ENCODE peak calls at places on chromosomes 11 and 22, in ten cellular contexts. One of them, this sample, is unnamed.

GRCh38 chr11:61890536-61891330 is 612 bp downstream of the FADS3 start:
- DNase-seq in cardiac fibroblast: peak
- DNase-seq in cardiac muscle cell: peak
- DNase-seq in left lung: peak
- DNase-seq in fibroblast of pulmonary artery: peak
- DNase-seq in brain microvascular endothelial cell: peak
- DNase-seq in PC-3: peak
- DNase-seq in tibial artery: peak
- DNase-seq in astrocyte of the spinal cord: peak
- DNase-seq in transverse colon: peak
- DNase-seq in this sample: no peak

GRCh38 chr11:70159612-70160570 is 43.2 kb upstream of the FADD start:
- DNase-seq in cardiac fibroblast: no peak
- DNase-seq in cardiac muscle cell: no peak
- DNase-seq in left lung: peak
- DNase-seq in fibroblast of pulmonary artery: peak
- DNase-seq in brain microvascular endothelial cell: no peak
- DNase-seq in PC-3: peak
- DNase-seq in tibial artery: peak
- DNase-seq in astrocyte of the spinal cord: peak
- DNase-seq in transverse colon: peak
- DNase-seq in this sample: no peak

GRCh38 chr22:24161485-24161884 is 19.8 kb upstream of the SUSD2 start:
- DNase-seq in cardiac fibroblast: no peak
- DNase-seq in cardiac muscle cell: no peak
- DNase-seq in left lung: no peak
- DNase-seq in fibroblast of pulmonary artery: no peak
- DNase-seq in brain microvascular endothelial cell: no peak
- DNase-seq in PC-3: no peak
- DNase-seq in tibial artery: no peak
- DNase-seq in astrocyte of the spinal cord: no peak
- DNase-seq in transverse colon: no peak
- DNase-seq in this sample: no peak

GRCh38 chr22:43320943-43321900 is 21.9 kb downstream of the SCUBE1 start:
- DNase-seq in cardiac fibroblast: no peak
- DNase-seq in cardiac muscle cell: no peak
- DNase-seq in left lung: no peak
- DNase-seq in fibroblast of pulmonary artery: no peak
- DNase-seq in brain microvascular endothelial cell: no peak
- DNase-seq in PC-3: no peak
- DNase-seq in tibial artery: no peak
- DNase-seq in astrocyte of the spinal cord: no peak
- DNase-seq in transverse colon: no peak
- DNase-seq in this sample: no peak

GRCh38 chr11:134583397-134583990 is 171.5 kb upstream of the B3GAT1 start:
- DNase-seq in cardiac fibroblast: no peak
- DNase-seq in cardiac muscle cell: no peak
- DNase-seq in left lung: peak
- DNase-seq in fibroblast of pulmonary artery: no peak
- DNase-seq in brain microvascular endothelial cell: no peak
- DNase-seq in PC-3: no peak
- DNase-seq in tibial artery: no peak
- DNase-seq in astrocyte of the spinal cord: no peak
- DNase-seq in transverse colon: no peak
- DNase-seq in this sample: no peak

GRCh38 chr11:61119571-61119970 is 17.3 kb downstream of the CD5 start:
- DNase-seq in cardiac fibroblast: no peak
- DNase-seq in cardiac muscle cell: no peak
- DNase-seq in left lung: no peak
- DNase-seq in fibroblast of pulmonary artery: no peak
- DNase-seq in brain microvascular endothelial cell: no peak
- DNase-seq in PC-3: no peak
- DNase-seq in tibial artery: no peak
- DNase-seq in astrocyte of the spinal cord: no peak
- DNase-seq in transverse colon: no peak
- DNase-seq in this sample: no peak

GRCh38 chr11:92311616-92312449 is 87.2 kb downstream of the FAT3 start:
- DNase-seq in cardiac fibroblast: peak
- DNase-seq in cardiac muscle cell: no peak
- DNase-seq in left lung: no peak
- DNase-seq in fibroblast of pulmonary artery: peak
- DNase-seq in brain microvascular endothelial cell: no peak
- DNase-seq in PC-3: peak
- DNase-seq in tibial artery: no peak
- DNase-seq in astrocyte of the spinal cord: no peak
- DNase-seq in transverse colon: no peak
- DNase-seq in this sample: no peak

GRCh38 chr11:65852508-65853248 is 5.3 kb downstream of the CFL1 start:
- DNase-seq in cardiac fibroblast: no peak
- DNase-seq in cardiac muscle cell: no peak
- DNase-seq in left lung: no peak
- DNase-seq in fibroblast of pulmonary artery: no peak
- DNase-seq in brain microvascular endothelial cell: no peak
- DNase-seq in PC-3: no peak
- DNase-seq in tibial artery: no peak
- DNase-seq in astrocyte of the spinal cord: no peak
- DNase-seq in transverse colon: peak
- DNase-seq in this sample: no peak

GRCh38 chr11:11963842-11964773 is 44.3 kb downstream of the DKK3 start:
- DNase-seq in cardiac fibroblast: no peak
- DNase-seq in cardiac muscle cell: no peak
- DNase-seq in left lung: no peak
- DNase-seq in fibroblast of pulmonary artery: no peak
- DNase-seq in brain microvascular endothelial cell: no peak
- DNase-seq in PC-3: no peak
- DNase-seq in tibial artery: no peak
- DNase-seq in astrocyte of the spinal cord: no peak
- DNase-seq in transverse colon: no peak
- DNase-seq in this sample: no peak

GRCh38 chr22:35589071-35589735 is 27.9 kb downstream of the MB start:
- DNase-seq in cardiac fibroblast: peak
- DNase-seq in cardiac muscle cell: no peak
- DNase-seq in left lung: peak
- DNase-seq in fibroblast of pulmonary artery: peak
- DNase-seq in brain microvascular endothelial cell: peak
- DNase-seq in PC-3: peak
- DNase-seq in tibial artery: peak
- DNase-seq in astrocyte of the spinal cord: peak
- DNase-seq in transverse colon: peak
- DNase-seq in this sample: peak

GRCh38 chr22:44384981-44385610 is 72.3 kb upstream of the SHISAL1 start:
- DNase-seq in cardiac fibroblast: no peak
- DNase-seq in cardiac muscle cell: no peak
- DNase-seq in left lung: no peak
- DNase-seq in fibroblast of pulmonary artery: no peak
- DNase-seq in brain microvascular endothelial cell: no peak
- DNase-seq in PC-3: no peak
- DNase-seq in tibial artery: no peak
- DNase-seq in astrocyte of the spinal cord: no peak
- DNase-seq in transverse colon: no peak
- DNase-seq in this sample: no peak

GRCh38 chr11:14768789-14769188 is 123.2 kb downstream of the CYP2R1 start:
- DNase-seq in cardiac fibroblast: no peak
- DNase-seq in cardiac muscle cell: no peak
- DNase-seq in left lung: no peak
- DNase-seq in fibroblast of pulmonary artery: no peak
- DNase-seq in brain microvascular endothelial cell: no peak
- DNase-seq in PC-3: no peak
- DNase-seq in tibial artery: no peak
- DNase-seq in astrocyte of the spinal cord: no peak
- DNase-seq in transverse colon: no peak
- DNase-seq in this sample: no peak

GRCh38 chr11:14775897-14776296 is 116.1 kb downstream of the CYP2R1 start:
- DNase-seq in cardiac fibroblast: no peak
- DNase-seq in cardiac muscle cell: no peak
- DNase-seq in left lung: no peak
- DNase-seq in fibroblast of pulmonary artery: no peak
- DNase-seq in brain microvascular endothelial cell: no peak
- DNase-seq in PC-3: no peak
- DNase-seq in tibial artery: no peak
- DNase-seq in astrocyte of the spinal cord: no peak
- DNase-seq in transverse colon: no peak
- DNase-seq in this sample: no peak

GRCh38 chr11:14774738-14775137 is 117.3 kb downstream of the CYP2R1 start:
- DNase-seq in cardiac fibroblast: peak
- DNase-seq in cardiac muscle cell: no peak
- DNase-seq in left lung: no peak
- DNase-seq in fibroblast of pulmonary artery: no peak
- DNase-seq in brain microvascular endothelial cell: no peak
- DNase-seq in PC-3: peak
- DNase-seq in tibial artery: no peak
- DNase-seq in astrocyte of the spinal cord: no peak
- DNase-seq in transverse colon: no peak
- DNase-seq in this sample: no peak

DNA sequence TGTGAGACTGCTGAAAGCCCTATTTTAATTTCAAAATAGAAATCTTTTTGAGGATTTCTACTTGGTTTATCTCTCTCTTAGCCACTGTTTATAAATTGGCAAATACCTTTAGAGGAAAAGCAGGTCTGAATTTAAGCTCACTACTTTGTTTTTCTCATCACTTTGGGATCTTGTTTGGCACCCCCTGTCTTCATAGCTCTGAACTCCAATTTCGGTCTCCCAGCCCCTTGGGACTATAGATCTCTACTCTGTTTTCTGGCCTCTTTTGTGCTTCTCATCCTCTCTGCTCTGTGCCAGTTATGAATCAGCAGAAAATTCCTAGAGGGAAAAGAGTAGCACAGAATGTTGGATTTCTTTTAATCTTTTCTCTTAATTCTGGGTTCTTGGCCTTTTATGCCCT is 118.3 kb downstream of the CYP2R1 start:
- DNase-seq in cardiac fibroblast: peak
- DNase-seq in cardiac muscle cell: no peak
- DNase-seq in left lung: no peak
- DNase-seq in fibroblast of pulmonary artery: peak
- DNase-seq in brain microvascular endothelial cell: no peak
- DNase-seq in PC-3: no peak
- DNase-seq in tibial artery: no peak
- DNase-seq in astrocyte of the spinal cord: no peak
- DNase-seq in transverse colon: no peak
- DNase-seq in this sample: no peak
- TF ChIP-seq CTCF in cardiac fibroblast: peak
- TF ChIP-seq CTCF in cardiac muscle cell: peak
- TF ChIP-seq CTCF in left lung: no peak
- TF ChIP-seq CTCF in fibroblast of pulmonary artery: peak
- TF ChIP-seq CTCF in brain microvascular endothelial cell: peak
- TF ChIP-seq CTCF in PC-3: peak
- TF ChIP-seq CTCF in tibial artery: no peak
- TF ChIP-seq CTCF in astrocyte of the spinal cord: peak
- TF ChIP-seq CTCF in transverse colon: no peak
- TF ChIP-seq CTCF in this sample: peak

DNA sequence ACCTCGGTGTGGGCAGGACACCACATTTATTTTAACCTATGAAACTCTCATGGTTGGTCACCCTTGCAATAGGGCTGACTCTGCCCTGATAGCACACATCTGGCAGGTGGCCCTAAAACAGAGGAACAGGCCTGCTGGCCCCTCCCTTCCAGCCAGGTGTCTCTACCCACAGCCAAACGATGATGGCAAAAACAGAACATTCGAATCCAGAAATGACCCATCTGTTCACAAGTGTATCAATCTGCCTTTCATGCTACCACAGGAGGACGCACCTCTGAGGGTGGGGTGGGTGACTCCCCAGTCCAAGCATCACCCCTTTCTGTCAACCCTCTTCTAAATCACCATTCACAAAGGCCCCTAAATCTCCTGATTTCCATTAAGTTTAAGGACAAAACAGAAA is 118.1 kb downstream of the ETS1 start:
- DNase-seq in cardiac fibroblast: no peak
- DNase-seq in cardiac muscle cell: no peak
- DNase-seq in left lung: no peak
- DNase-seq in fibroblast of pulmonary artery: no peak
- DNase-seq in brain microvascular endothelial cell: no peak
- DNase-seq in PC-3: no peak
- DNase-seq in tibial artery: no peak
- DNase-seq in astrocyte of the spinal cord: no peak
- DNase-seq in transverse colon: peak
- DNase-seq in this sample: no peak
- H3K4me3 ChIP-seq in cardiac fibroblast: no peak
- H3K4me3 ChIP-seq in cardiac muscle cell: no peak
- H3K4me3 ChIP-seq in left lung: no peak
- H3K4me3 ChIP-seq in fibroblast of pulmonary artery: no peak
- H3K4me3 ChIP-seq in brain microvascular endothelial cell: no peak
- H3K4me3 ChIP-seq in PC-3: no peak
- H3K4me3 ChIP-seq in tibial artery: no peak
- H3K4me3 ChIP-seq in astrocyte of the spinal cord: no peak
- H3K4me3 ChIP-seq in transverse colon: no peak
- H3K4me3 ChIP-seq in this sample: no peak

GRCh38 chr22:30949934-30950660 is 18.5 kb downstream of the MORC2 start:
- DNase-seq in cardiac fibroblast: no peak
- DNase-seq in cardiac muscle cell: no peak
- DNase-seq in left lung: no peak
- DNase-seq in fibroblast of pulmonary artery: no peak
- DNase-seq in brain microvascular endothelial cell: no peak
- DNase-seq in PC-3: no peak
- DNase-seq in tibial artery: no peak
- DNase-seq in astrocyte of the spinal cord: no peak
- DNase-seq in transverse colon: no peak
- DNase-seq in this sample: no peak
- TF ChIP-seq CTCF in cardiac fibroblast: no peak
- TF ChIP-seq CTCF in cardiac muscle cell: no peak
- TF ChIP-seq CTCF in left lung: no peak
- TF ChIP-seq CTCF in fibroblast of pulmonary artery: no peak
- TF ChIP-seq CTCF in brain microvascular endothelial cell: peak
- TF ChIP-seq CTCF in PC-3: no peak
- TF ChIP-seq CTCF in tibial artery: no peak
- TF ChIP-seq CTCF in astrocyte of the spinal cord: no peak
- TF ChIP-seq CTCF in transverse colon: no peak
- TF ChIP-seq CTCF in this sample: peak

GRCh38 chr11:128563308-128563707 is 24.1 kb downstream of the ETS1 start:
- DNase-seq in cardiac fibroblast: no peak
- DNase-seq in cardiac muscle cell: no peak
- DNase-seq in left lung: no peak
- DNase-seq in fibroblast of pulmonary artery: no peak
- DNase-seq in brain microvascular endothelial cell: no peak
- DNase-seq in PC-3: no peak
- DNase-seq in tibial artery: no peak
- DNase-seq in astrocyte of the spinal cord: no peak
- DNase-seq in transverse colon: no peak
- DNase-seq in this sample: no peak

GRCh38 chr11:128563942-128564641 is 23.3 kb downstream of the ETS1 start:
- DNase-seq in cardiac fibroblast: no peak
- DNase-seq in cardiac muscle cell: no peak
- DNase-seq in left lung: no peak
- DNase-seq in fibroblast of pulmonary artery: no peak
- DNase-seq in brain microvascular endothelial cell: no peak
- DNase-seq in PC-3: no peak
- DNase-seq in tibial artery: no peak
- DNase-seq in astrocyte of the spinal cord: no peak
- DNase-seq in transverse colon: no peak
- DNase-seq in this sample: no peak

GRCh38 chr11:128565881-128566280 is 21.5 kb downstream of the ETS1 start:
- DNase-seq in cardiac fibroblast: no peak
- DNase-seq in cardiac muscle cell: no peak
- DNase-seq in left lung: no peak
- DNase-seq in fibroblast of pulmonary artery: no peak
- DNase-seq in brain microvascular endothelial cell: no peak
- DNase-seq in PC-3: no peak
- DNase-seq in tibial artery: no peak
- DNase-seq in astrocyte of the spinal cord: no peak
- DNase-seq in transverse colon: peak
- DNase-seq in this sample: no peak

GRCh38 chr11:128567130-128567529 is 20.2 kb downstream of the ETS1 start:
- DNase-seq in cardiac fibroblast: no peak
- DNase-seq in cardiac muscle cell: no peak
- DNase-seq in left lung: no peak
- DNase-seq in fibroblast of pulmonary artery: no peak
- DNase-seq in brain microvascular endothelial cell: no peak
- DNase-seq in PC-3: no peak
- DNase-seq in tibial artery: no peak
- DNase-seq in astrocyte of the spinal cord: no peak
- DNase-seq in transverse colon: no peak
- DNase-seq in this sample: no peak

GRCh38 chr11:128564642-128565245 is 22.6 kb downstream of the ETS1 start:
- DNase-seq in cardiac fibroblast: no peak
- DNase-seq in cardiac muscle cell: no peak
- DNase-seq in left lung: no peak
- DNase-seq in fibroblast of pulmonary artery: no peak
- DNase-seq in brain microvascular endothelial cell: no peak
- DNase-seq in PC-3: no peak
- DNase-seq in tibial artery: no peak
- DNase-seq in astrocyte of the spinal cord: no peak
- DNase-seq in transverse colon: no peak
- DNase-seq in this sample: no peak
- H3K4me3 ChIP-seq in cardiac fibroblast: no peak
- H3K4me3 ChIP-seq in cardiac muscle cell: no peak
- H3K4me3 ChIP-seq in left lung: no peak
- H3K4me3 ChIP-seq in fibroblast of pulmonary artery: no peak
- H3K4me3 ChIP-seq in brain microvascular endothelial cell: no peak
- H3K4me3 ChIP-seq in PC-3: no peak
- H3K4me3 ChIP-seq in tibial artery: no peak
- H3K4me3 ChIP-seq in astrocyte of the spinal cord: no peak
- H3K4me3 ChIP-seq in transverse colon: no peak
- H3K4me3 ChIP-seq in this sample: no peak